ENCODE peak calls at places on chromosomes 2 and 18, in nine cellular contexts. K, G, Q, F, W, P, B, R and E are unnamed samples.
A peak's percentile ranks its signal among the peaks of the same experiment; 100 is the strongest.

GRCh38 chr18:67265464-67266245 is 250.9 kb downstream of the DSEL start:
- DNase-seq in K (peak; percentile 83), R (no peak), F (no peak), W (peak; percentile 76), P (no peak), B (no peak), Q (peak; percentile 86), G (no peak), E (no peak)

GRCh38 chr18:38545071-38545470 is 979.5 kb upstream of the CELF4 start:
- DNase-seq in Q (peak; percentile 3), R (no peak), K (no peak), W (peak; percentile 1), G (no peak), F (no peak), P (peak; percentile 82), B (no peak), E (no peak)

GRCh38 chr2:48120112-48120511 is 213.8 kb upstream of the FBXO11 start:
- DNase-seq in R (no peak), K (no peak), P (no peak), B (no peak), G (no peak), F (no peak), Q (no peak), W (no peak), E (no peak)

GRCh38 chr2:168935810-168936581 is 34.9 kb downstream of the G6PC2 start:
- DNase-seq in F (no peak), B (no peak), W (peak; percentile 2), Q (peak; percentile 8), P (no peak), G (no peak), K (peak; percentile 86), R (no peak), E (no peak)

GRCh38 chr18:9417081-9417841 is 58.1 kb upstream of the RALBP1 start:
- DNase-seq in G (no peak), K (peak; percentile 63), Q (no peak), R (no peak), W (peak; percentile 57), F (peak; percentile 49), B (no peak), P (peak; percentile 7), E (no peak)

GRCh38 chr2:208820289-208820688 is 413.7 kb downstream of the PTH2R start:
- DNase-seq in W (no peak), P (peak; percentile 70), K (peak; percentile 0), G (no peak), R (peak; percentile 4), Q (peak; percentile 15), B (no peak), F (no peak), E (no peak)

GRCh38 chr2:11658208-11658607 is 11.8 kb downstream of the NTSR2 start:
- DNase-seq in R (no peak), Q (peak; percentile 85), F (no peak), P (no peak), G (no peak), W (no peak), K (no peak), B (no peak), E (no peak)

GRCh38 chr2:209495855-209496585 is 72.2 kb downstream of the MAP2 start:
- DNase-seq in Q (peak; percentile 98), K (peak; percentile 96), G (peak; percentile 60), W (peak; percentile 96), F (peak; percentile 26), P (no peak), R (peak; percentile 88), B (peak; percentile 11), E (no peak)

GRCh38 chr2:96625571-96626552 is 12.2 kb downstream of the KANSL3 start:
- DNase-seq in B (no peak), R (no peak), G (no peak), K (peak; percentile 45), Q (no peak), W (no peak), F (no peak), P (no peak), E (no peak)

GRCh38 chr18:23662309-23663263 is at the start of gene ANKRD29:
- DNase-seq in P (peak; percentile 69), Q (peak; percentile 65), G (peak; percentile 58), R (no peak), W (peak; percentile 17), B (no peak), F (peak; percentile 33), K (peak; percentile 73), E (peak; percentile 42)

GRCh38 chr2:127347734-127348392 is 39.9 kb downstream of the MAP3K2 start:
- DNase-seq in R (no peak), K (no peak), W (no peak), Q (no peak), G (no peak), F (no peak), P (no peak), B (no peak), E (no peak)

GRCh38 chr18:50560681-50561629 is 1.1 kb downstream of the MAPK4 start:
- DNase-seq in B (no peak), R (no peak), P (peak; percentile 62), G (no peak), F (peak; percentile 30), Q (no peak), K (no peak), W (no peak), E (no peak)

GRCh38 chr2:64858541-64859031 is 130.6 kb upstream of the SLC1A4 start:
- DNase-seq in F (no peak), B (no peak), Q (no peak), G (no peak), K (peak; percentile 52), W (no peak), R (no peak), P (no peak), E (no peak)

GRCh38 chr2:45814951-45815621 is 163.6 kb downstream of the PRKCE start:
- DNase-seq in W (no peak), K (no peak), P (no peak), Q (peak; percentile 22), B (no peak), G (no peak), R (no peak), F (no peak), E (no peak)

GRCh38 chr2:45813003-45813601 is 161.6 kb downstream of the PRKCE start:
- DNase-seq in R (no peak), G (no peak), F (no peak), Q (no peak), P (no peak), B (no peak), W (peak; percentile 30), K (no peak), E (no peak)

GRCh38 chr2:45814528-45814927 is 163.1 kb downstream of the PRKCE start:
- DNase-seq in K (no peak), R (no peak), F (no peak), Q (no peak), P (no peak), G (no peak), W (no peak), B (no peak), E (no peak)

GRCh38 chr2:45809205-45809604 is 157.7 kb downstream of the PRKCE start:
- DNase-seq in R (no peak), B (no peak), K (no peak), Q (no peak), G (no peak), W (no peak), F (no peak), P (no peak), E (no peak)

DNA sequence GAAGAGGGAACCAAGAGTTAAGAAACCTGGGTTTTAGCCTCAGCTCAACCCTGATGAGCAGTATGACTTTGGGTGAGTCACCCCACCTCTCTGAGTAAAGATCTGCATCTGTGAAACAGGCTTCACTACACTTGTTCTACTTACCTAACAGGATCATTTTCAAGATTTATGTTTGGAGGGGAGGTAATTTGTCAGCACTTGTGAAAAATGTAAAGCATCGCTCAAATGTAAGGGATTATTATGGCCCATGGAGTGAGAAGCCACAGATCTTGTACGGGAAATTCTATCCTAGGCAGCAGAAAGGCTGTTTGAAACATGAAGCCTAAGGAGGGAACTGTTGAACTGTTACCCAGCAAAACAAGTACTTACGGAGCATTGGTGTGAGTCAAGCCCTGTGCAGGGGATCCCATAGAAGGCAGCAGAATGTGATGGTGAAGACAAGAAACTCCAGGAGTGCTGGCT is 160.6 kb downstream of the PRKCE start:
- DNase-seq in B (no peak), F (no peak), K (peak; percentile 82), R (no peak), P (no peak), Q (peak; percentile 75), G (no peak), W (peak; percentile 80), E (no peak)
- H3K27ac ChIP-seq in B (no peak overlapping the region), F (no peak overlapping the region), K (no peak overlapping the region), R (no peak overlapping the region), P (no peak overlapping the region), Q (no peak overlapping the region), G (no peak overlapping the region), W (no peak overlapping the region), E (no peak overlapping the region)

GRCh38 chr18:3525870-3526420 is 76.0 kb downstream of the TGIF1 start:
- DNase-seq in P (no peak), G (no peak), F (no peak), B (no peak), R (no peak), Q (no peak), K (no peak), W (no peak), E (no peak)
- H3K4me3 ChIP-seq in P (no peak overlapping the region), G (no peak overlapping the region), F (no peak overlapping the region), B (no peak overlapping the region), R (no peak overlapping the region), Q (no peak overlapping the region), K (no peak overlapping the region), W (no peak overlapping the region), E (no peak overlapping the region)

GRCh38 chr2:66555511-66556324 is 120.8 kb downstream of the MEIS1 start:
- DNase-seq in Q (no peak), B (no peak), R (no peak), F (no peak), G (no peak), K (peak; percentile 45), P (no peak), W (peak; percentile 49), E (no peak)

GRCh38 chr2:66559672-66560071 is 124.7 kb downstream of the MEIS1 start:
- DNase-seq in B (no peak), G (no peak), F (no peak), W (no peak), K (no peak), P (no peak), R (no peak), Q (peak; percentile 49), E (no peak)

GRCh38 chr2:66553370-66553769 is 118.4 kb downstream of the MEIS1 start:
- DNase-seq in W (peak; percentile 46), B (no peak), P (no peak), F (peak; percentile 77), R (no peak), G (no peak), K (no peak), Q (peak; percentile 40), E (no peak)

GRCh38 chr2:66550826-66551225 is 115.9 kb downstream of the MEIS1 start:
- DNase-seq in G (no peak), P (no peak), R (no peak), K (no peak), Q (peak; percentile 58), W (no peak), B (no peak), F (no peak), E (no peak)

GRCh38 chr2:66555076-66555475 is 120.2 kb downstream of the MEIS1 start:
- DNase-seq in K (no peak), B (no peak), R (no peak), F (no peak), P (no peak), G (no peak), Q (no peak), W (peak; percentile 72), E (no peak)
- H3K27ac ChIP-seq in K (peak overlapping the region; percentile 13), B (peak overlapping the region; percentile 82), R (no peak overlapping the region), F (peak overlapping the region; percentile 31), P (no peak overlapping the region), G (no peak overlapping the region), Q (no peak overlapping the region), W (peak overlapping the region; percentile 69), E (no peak overlapping the region)

GRCh38 chr2:149634103-149634502 is 46.5 kb upstream of the MMADHC start:
- DNase-seq in P (no peak), B (no peak), K (no peak), R (no peak), Q (peak; percentile 52), W (no peak), G (no peak), F (no peak), E (no peak)
- H3K4me3 ChIP-seq in P (no peak overlapping the region), B (no peak overlapping the region), K (no peak overlapping the region), R (no peak overlapping the region), Q (no peak overlapping the region), W (no peak overlapping the region), G (no peak overlapping the region), F (no peak overlapping the region), E (no peak overlapping the region)